ENCODE peak calls at places on chromosome 17, in nine cellular contexts. One of them, this sample, is unnamed.

GRCh38 chr17:43902190-43902589 is 5.1 kb downstream of the MPP2 start:
- DNase-seq in fibroblast of lung: no peak
- DNase-seq in activated effector memory CD4-positive, alpha-beta T cell treated with anti-CD3 and anti-CD28 coated beads, Interleukin-2, amount 50 U/mL, for 16 hours: no peak
- DNase-seq in Calu3: no peak
- DNase-seq in ELR: no peak
- DNase-seq in stomach: no peak
- DNase-seq in HuH-7: no peak
- DNase-seq in left cardiac atrium: no peak
- DNase-seq in NCI-H748 treated with DMSO at 0.1 percent for 48 hours: no peak
- DNase-seq in this sample: no peak

GRCh38 chr17:29726721-29727252 is 104.1 kb upstream of the CORO6 start:
- DNase-seq in fibroblast of lung: peak; percentile 44
- DNase-seq in activated effector memory CD4-positive, alpha-beta T cell treated with anti-CD3 and anti-CD28 coated beads, Interleukin-2, amount 50 U/mL, for 16 hours: no peak
- DNase-seq in Calu3: no peak
- DNase-seq in ELR: peak; percentile 50
- DNase-seq in stomach: no peak
- DNase-seq in HuH-7: no peak
- DNase-seq in left cardiac atrium: no peak
- DNase-seq in NCI-H748 treated with DMSO at 0.1 percent for 48 hours: no peak
- DNase-seq in this sample: no peak

GRCh38 chr17:36131931-36132330 is 28.3 kb downstream of the CCL4 start:
- DNase-seq in fibroblast of lung: no peak
- DNase-seq in activated effector memory CD4-positive, alpha-beta T cell treated with anti-CD3 and anti-CD28 coated beads, Interleukin-2, amount 50 U/mL, for 16 hours: no peak
- DNase-seq in Calu3: no peak
- DNase-seq in ELR: no peak
- DNase-seq in stomach: no peak
- DNase-seq in HuH-7: no peak
- DNase-seq in left cardiac atrium: no peak
- DNase-seq in NCI-H748 treated with DMSO at 0.1 percent for 48 hours: no peak
- DNase-seq in this sample: no peak

GRCh38 chr17:78804777-78805176 is 22.7 kb upstream of the CYTH1 start:
- DNase-seq in fibroblast of lung: no peak
- DNase-seq in activated effector memory CD4-positive, alpha-beta T cell treated with anti-CD3 and anti-CD28 coated beads, Interleukin-2, amount 50 U/mL, for 16 hours: no peak
- DNase-seq in Calu3: no peak
- DNase-seq in ELR: no peak
- DNase-seq in stomach: no peak
- DNase-seq in HuH-7: no peak
- DNase-seq in left cardiac atrium: peak; percentile 58
- DNase-seq in NCI-H748 treated with DMSO at 0.1 percent for 48 hours: no peak
- DNase-seq in this sample: no peak

GRCh38 chr17:41917957-41918391 is 777 bp downstream of the ACLY start:
- DNase-seq in fibroblast of lung: peak; percentile 38
- DNase-seq in activated effector memory CD4-positive, alpha-beta T cell treated with anti-CD3 and anti-CD28 coated beads, Interleukin-2, amount 50 U/mL, for 16 hours: peak; percentile 82
- DNase-seq in Calu3: peak; percentile 62
- DNase-seq in ELR: peak; percentile 69
- DNase-seq in stomach: peak; percentile 64
- DNase-seq in HuH-7: peak; percentile 40
- DNase-seq in left cardiac atrium: peak; percentile 78
- DNase-seq in NCI-H748 treated with DMSO at 0.1 percent for 48 hours: peak; percentile 30
- DNase-seq in this sample: no peak

GRCh38 chr17:17741346-17742023 is 60.2 kb downstream of the RAI1 start:
- DNase-seq in fibroblast of lung: peak; percentile 56
- DNase-seq in activated effector memory CD4-positive, alpha-beta T cell treated with anti-CD3 and anti-CD28 coated beads, Interleukin-2, amount 50 U/mL, for 16 hours: no peak
- DNase-seq in Calu3: no peak
- DNase-seq in ELR: no peak
- DNase-seq in stomach: no peak
- DNase-seq in HuH-7: no peak
- DNase-seq in left cardiac atrium: no peak
- DNase-seq in NCI-H748 treated with DMSO at 0.1 percent for 48 hours: no peak
- DNase-seq in this sample: no peak

GRCh38 chr17:69810326-69811035 is 264.5 kb upstream of the KCNJ16 start:
- DNase-seq in fibroblast of lung: peak; percentile 26
- DNase-seq in activated effector memory CD4-positive, alpha-beta T cell treated with anti-CD3 and anti-CD28 coated beads, Interleukin-2, amount 50 U/mL, for 16 hours: no peak
- DNase-seq in Calu3: no peak
- DNase-seq in ELR: peak; percentile 41
- DNase-seq in stomach: no peak
- DNase-seq in HuH-7: no peak
- DNase-seq in left cardiac atrium: no peak
- DNase-seq in NCI-H748 treated with DMSO at 0.1 percent for 48 hours: no peak
- DNase-seq in this sample: no peak

GRCh38 chr17:9644910-9645751 is at the start of gene USP43:
- DNase-seq in fibroblast of lung: peak; percentile 32
- DNase-seq in activated effector memory CD4-positive, alpha-beta T cell treated with anti-CD3 and anti-CD28 coated beads, Interleukin-2, amount 50 U/mL, for 16 hours: peak; percentile 67
- DNase-seq in Calu3: peak; percentile 78
- DNase-seq in ELR: peak; percentile 25
- DNase-seq in stomach: peak; percentile 69
- DNase-seq in HuH-7: peak; percentile 30
- DNase-seq in left cardiac atrium: no peak
- DNase-seq in NCI-H748 treated with DMSO at 0.1 percent for 48 hours: peak; percentile 73
- DNase-seq in this sample: peak; percentile 82

GRCh38 chr17:7177954-7178477 is 1.2 kb downstream of the ASGR1 start:
- DNase-seq in fibroblast of lung: peak; percentile 48
- DNase-seq in activated effector memory CD4-positive, alpha-beta T cell treated with anti-CD3 and anti-CD28 coated beads, Interleukin-2, amount 50 U/mL, for 16 hours: no peak
- DNase-seq in Calu3: peak; percentile 12
- DNase-seq in ELR: peak; percentile 56
- DNase-seq in stomach: no peak
- DNase-seq in HuH-7: no peak
- DNase-seq in left cardiac atrium: no peak
- DNase-seq in NCI-H748 treated with DMSO at 0.1 percent for 48 hours: peak; percentile 34
- DNase-seq in this sample: no peak

GRCh38 chr17:57350266-57350665 is 93.9 kb downstream of the MSI2 start:
- DNase-seq in fibroblast of lung: no peak
- DNase-seq in activated effector memory CD4-positive, alpha-beta T cell treated with anti-CD3 and anti-CD28 coated beads, Interleukin-2, amount 50 U/mL, for 16 hours: no peak
- DNase-seq in Calu3: no peak
- DNase-seq in ELR: no peak
- DNase-seq in stomach: no peak
- DNase-seq in HuH-7: no peak
- DNase-seq in left cardiac atrium: peak; percentile 71
- DNase-seq in NCI-H748 treated with DMSO at 0.1 percent for 48 hours: no peak
- DNase-seq in this sample: no peak

GRCh38 chr17:17849147-17849820 is 12.5 kb upstream of the SREBF1 start:
- DNase-seq in fibroblast of lung: peak; percentile 54
- DNase-seq in activated effector memory CD4-positive, alpha-beta T cell treated with anti-CD3 and anti-CD28 coated beads, Interleukin-2, amount 50 U/mL, for 16 hours: peak; percentile 93
- DNase-seq in Calu3: no peak
- DNase-seq in ELR: no peak
- DNase-seq in stomach: peak; percentile 62
- DNase-seq in HuH-7: no peak
- DNase-seq in left cardiac atrium: peak; percentile 84
- DNase-seq in NCI-H748 treated with DMSO at 0.1 percent for 48 hours: peak; percentile 28
- DNase-seq in this sample: peak; percentile 15

GRCh38 chr17:18257268-18257681 is 1.3 kb downstream of the FLII start:
- DNase-seq in fibroblast of lung: no peak
- DNase-seq in activated effector memory CD4-positive, alpha-beta T cell treated with anti-CD3 and anti-CD28 coated beads, Interleukin-2, amount 50 U/mL, for 16 hours: peak; percentile 72
- DNase-seq in Calu3: peak; percentile 75
- DNase-seq in ELR: peak; percentile 59
- DNase-seq in stomach: peak; percentile 46
- DNase-seq in HuH-7: no peak
- DNase-seq in left cardiac atrium: no peak
- DNase-seq in NCI-H748 treated with DMSO at 0.1 percent for 48 hours: no peak
- DNase-seq in this sample: no peak

GRCh38 chr17:20022701-20023100 is 13.5 kb downstream of the SPECC1 start:
- DNase-seq in fibroblast of lung: peak; percentile 7
- DNase-seq in activated effector memory CD4-positive, alpha-beta T cell treated with anti-CD3 and anti-CD28 coated beads, Interleukin-2, amount 50 U/mL, for 16 hours: no peak
- DNase-seq in Calu3: no peak
- DNase-seq in ELR: no peak
- DNase-seq in stomach: no peak
- DNase-seq in HuH-7: no peak
- DNase-seq in left cardiac atrium: no peak
- DNase-seq in NCI-H748 treated with DMSO at 0.1 percent for 48 hours: no peak
- DNase-seq in this sample: no peak

GRCh38 chr17:39863918-39864746 is at the start of gene IKZF3:
- DNase-seq in fibroblast of lung: peak; percentile 5
- DNase-seq in activated effector memory CD4-positive, alpha-beta T cell treated with anti-CD3 and anti-CD28 coated beads, Interleukin-2, amount 50 U/mL, for 16 hours: peak; percentile 94
- DNase-seq in Calu3: peak; percentile 100
- DNase-seq in ELR: peak; percentile 17
- DNase-seq in stomach: peak; percentile 84
- DNase-seq in HuH-7: peak; percentile 63
- DNase-seq in left cardiac atrium: peak; percentile 75
- DNase-seq in NCI-H748 treated with DMSO at 0.1 percent for 48 hours: no peak
- DNase-seq in this sample: peak; percentile 77